ENCODE peak calls at places on chromosomes 6 and 20, in five cellular contexts. W is stimulated activated CD4-positive, alpha-beta T cell treated with anti-CD3 and anti-CD28 coated beads, Interleukin-2, amount 100 ng/mL, for 48 hours; E is M059J; A is Ammon's horn; M is activated CD4-positive, CD25-positive, alpha-beta regulatory T cell. Q is an unnamed sample.

GRCh38 chr20:44489223-44489622 is 13.5 kb downstream of the TTPAL start:
- DNase-seq in W (no peak), E (no peak), A (no peak), M (no peak), Q (peak)

GRCh38 chr20:24589845-24590192 is 120.4 kb downstream of the SYNDIG1 start:
- DNase-seq in W (no peak), E (no peak), A (peak), M (no peak), Q (no peak)

GRCh38 chr6:44010411-44011349 is 116.6 kb downstream of the MRPL14 start:
- DNase-seq in W (no peak), E (peak), A (no peak), M (no peak), Q (peak)

GRCh38 chr6:114945392-114945791 is 602.6 kb upstream of the HS3ST5 start:
- DNase-seq in W (no peak), E (no peak), A (no peak), M (no peak), Q (no peak)

GRCh38 chr6:25413506-25413905 is 134.3 kb downstream of the CARMIL1 start:
- DNase-seq in W (no peak), E (no peak), A (peak), M (no peak), Q (no peak)

GRCh38 chr6:46199387-46199786 is 28.6 kb upstream of the ENPP5 start:
- DNase-seq in W (no peak), E (no peak), A (no peak), M (no peak), Q (no peak)

GRCh38 chr20:50399003-50399916 is 110.9 kb upstream of the PTPN1 start:
- DNase-seq in W (no peak), E (peak), A (peak), M (no peak), Q (no peak)

GRCh38 chr6:43276180-43277082 is 21.6 kb upstream of the SLC22A7 start:
- DNase-seq in W (no peak), E (no peak), A (no peak), M (peak), Q (no peak)

GRCh38 chr20:63747622-63748355 is 8.2 kb downstream of the SLC2A4RG start:
- DNase-seq in W (no peak), E (no peak), A (no peak), M (no peak), Q (no peak)

GRCh38 chr6:106746660-106747059 is 117.3 kb downstream of the QRSL1 start:
- DNase-seq in W (no peak), E (peak), A (no peak), M (no peak), Q (no peak)

GRCh38 chr20:56554869-56555268 is 21.8 kb downstream of the FAM209B start:
- DNase-seq in W (no peak), E (peak), A (peak), M (no peak), Q (peak)

GRCh38 chr20:61382194-61382593 is 130.1 kb downstream of the CDH4 start:
- DNase-seq in W (no peak), E (no peak), A (no peak), M (no peak), Q (no peak)

GRCh38 chr20:483791-484644 is 21.7 kb upstream of the TBC1D20 start:
- DNase-seq in W (no peak), E (no peak), A (peak), M (no peak), Q (no peak)

GRCh38 chr20:31869942-31870702 is at the start of the genes DUSP15 and TTLL9:
- DNase-seq in W (no peak), E (no peak), A (peak), M (no peak), Q (peak)

GRCh38 chr6:71642120-71642519 is 244.2 kb upstream of the RIMS1 start:
- DNase-seq in W (no peak), E (no peak), A (no peak), M (no peak), Q (no peak)

GRCh38 chr20:17036546-17036945 is 190.3 kb upstream of the PCSK2 start:
- DNase-seq in W (no peak), E (peak), A (peak), M (no peak), Q (no peak)

GRCh38 chr6:128655978-128656498 is 135.6 kb upstream of the PTPRK start:
- DNase-seq in W (peak), E (peak), A (no peak), M (no peak), Q (no peak)

GRCh38 chr20:37686762-37687477 is 6.9 kb upstream of the CTNNBL1 start:
- DNase-seq in W (no peak), E (peak), A (no peak), M (no peak), Q (no peak)

GRCh38 chr6:99467509-99468106 is 42.5 kb upstream of the PNISR start:
- DNase-seq in W (no peak), E (peak), A (peak), M (no peak), Q (peak)

GRCh38 chr6:21769405-21769851 is 175.9 kb downstream of the SOX4 start:
- DNase-seq in W (no peak), E (peak), A (no peak), M (no peak), Q (no peak)

GRCh38 chr6:95693108-95693507 is 115.8 kb downstream of the MANEA start:
- DNase-seq in W (no peak), E (no peak), A (no peak), M (no peak), Q (no peak)

GRCh38 chr6:17525637-17526036 is 74.5 kb upstream of the FAM8A1 start:
- DNase-seq in W (no peak), E (no peak), A (no peak), M (no peak), Q (no peak)

GRCh38 chr6:22980446-22980845 is 411.1 kb downstream of the HDGFL1 start:
- DNase-seq in W (no peak), E (peak), A (no peak), M (no peak), Q (no peak)

GRCh38 chr6:82467338-82467737 is 103.7 kb downstream of the TPBG start:
- DNase-seq in W (no peak), E (no peak), A (no peak), M (no peak), Q (no peak)

GRCh38 chr6:15399651-15400470 is 154.0 kb downstream of the JARID2 start:
- DNase-seq in W (no peak), E (peak), A (peak), M (no peak), Q (peak)